ENCODE peak calls at places on chromosomes 12 and 14, in six cellular contexts. N, I, T, Q, M and G are unnamed samples.

GRCh38 chr12:1937481-1938224 is 19.2 kb upstream of the CACNA2D4 start:
- DNase-seq in N (no peak), I (no peak), T (no peak), Q (no peak), M (no peak), G (no peak)

GRCh38 chr14:92759679-92760523 is 11.5 kb upstream of the LGMN start:
- DNase-seq in N (no peak), I (no peak), T (no peak), Q (no peak), M (no peak), G (no peak)

GRCh38 chr14:90717916-90718315 is 98.3 kb downstream of the TTC7B start:
- DNase-seq in N (no peak), I (no peak), T (no peak), Q (no peak), M (no peak), G (no peak)

GRCh38 chr12:14395059-14395778 is 29.7 kb downstream of the ATF7IP start:
- DNase-seq in N (no peak), I (no peak), T (no peak), Q (no peak), M (no peak), G (no peak)

GRCh38 chr12:6970096-6970527 is 352 bp downstream of the PHB2 start:
- DNase-seq in N (no peak), I (no peak), T (no peak), Q (no peak), M (no peak), G (no peak)

GRCh38 chr14:50736932-50737419 is 68.9 kb upstream of the SAV1 start:
- DNase-seq in N (peak; percentile 18), I (no peak), T (no peak), Q (no peak), M (no peak), G (no peak)

GRCh38 chr12:74119811-74120362 is 417.7 kb upstream of the ATXN7L3B start:
- DNase-seq in N (no peak), I (no peak), T (no peak), Q (no peak), M (no peak), G (no peak)

GRCh38 chr12:93322784-93323183 is 54.9 kb upstream of the NUDT4 start:
- DNase-seq in N (no peak), I (no peak), T (no peak), Q (no peak), M (no peak), G (no peak)

GRCh38 chr14:21023817-21024667 is 819 bp downstream of the NDRG2 start:
- DNase-seq in N (no peak), I (no peak), T (no peak), Q (no peak), M (no peak), G (no peak)

GRCh38 chr14:61080591-61081010 is 99.6 kb downstream of the SLC38A6 start:
- DNase-seq in N (no peak), I (no peak), T (no peak), Q (no peak), M (no peak), G (no peak)

GRCh38 chr14:76253111-76253510 is 101.4 kb downstream of the GPATCH2L start:
- DNase-seq in N (no peak), I (no peak), T (no peak), Q (no peak), M (no peak), G (no peak)

GRCh38 chr14:31660191-31660590 is 99.0 kb downstream of the NUBPL start:
- DNase-seq in N (no peak), I (no peak), T (no peak), Q (no peak), M (no peak), G (no peak)